ENCODE peak calls at places on chromosomes 16 and 17, in six cellular contexts. U is heart left ventricle; E is lung; A is AG04450; V is heart right ventricle; J is CD8-positive, alpha-beta T cell. F is an unnamed sample.

GRCh38 chr17:79623786-79624657 is 13.2 kb upstream of the RBFOX3 start:
- DNase-seq in A (no peak), U (peak; percentile 1), V (peak; percentile 2), E (no peak), J (no peak), F (no peak)

GRCh38 chr17:55348749-55349354 is 72.8 kb downstream of the MMD start:
- DNase-seq in V (peak; percentile 33), A (peak; percentile 8), E (peak; percentile 44), U (peak; percentile 16), J (peak; percentile 17), F (peak; percentile 59)

GRCh38 chr17:82330322-82331239 is 3.0 kb downstream of the SECTM1 start:
- DNase-seq in V (no peak), J (no peak), U (no peak), A (peak; percentile 30), E (no peak), F (peak; percentile 39)

GRCh38 chr16:88195911-88196465 is 186.8 kb upstream of the ZNF469 start:
- DNase-seq in J (no peak), V (no peak), A (no peak), E (no peak), U (no peak), F (no peak)

GRCh38 chr17:32692179-32692578 is 184.7 kb downstream of the MYO1D start:
- DNase-seq in E (no peak), A (no peak), J (no peak), V (no peak), U (no peak), F (no peak)

GRCh38 chr17:50765454-50766221 is 1.7 kb downstream of the ANKRD40CL start:
- DNase-seq in A (no peak), U (no peak), V (no peak), J (no peak), E (no peak), F (no peak)

GRCh38 chr17:67993153-67993997 is 2.9 kb downstream of the C17orf58 start:
- DNase-seq in A (no peak), J (peak; percentile 65), U (peak; percentile 87), V (peak; percentile 82), E (peak; percentile 72), F (peak; percentile 89)

GRCh38 chr17:36849871-36850348 is 87.4 kb upstream of the LHX1 start:
- DNase-seq in A (no peak), J (no peak), V (no peak), E (no peak), U (no peak), F (no peak)

GRCh38 chr17:1607971-1608320 is 20.7 kb downstream of the SLC43A2 start:
- DNase-seq in A (no peak), V (no peak), U (no peak), J (no peak), E (no peak), F (no peak)

GRCh38 chr17:35052240-35052608 is 11.3 kb downstream of the RFFL start:
- DNase-seq in E (no peak), A (peak; percentile 24), V (no peak), J (no peak), U (no peak), F (no peak)

GRCh38 chr17:54426287-54426886 is 474.3 kb upstream of the TOM1L1 start:
- DNase-seq in J (no peak), A (no peak), E (no peak), U (no peak), V (no peak), F (no peak)

GRCh38 chr17:64240261-64240740 is 22.8 kb downstream of the TEX2 start:
- DNase-seq in V (no peak), J (no peak), E (no peak), U (peak; percentile 32), A (no peak), F (no peak)

GRCh38 chr17:65514082-65514481 is 47.4 kb downstream of the AXIN2 start:
- DNase-seq in U (no peak), A (no peak), V (no peak), J (no peak), E (no peak), F (no peak)

GRCh38 chr17:41140360-41141132 is at the start of gene KRTAP4-6:
- DNase-seq in J (no peak), V (no peak), A (peak; percentile 29), E (no peak), U (no peak), F (no peak)

GRCh38 chr16:31184888-31185287 is 4.9 kb downstream of the FUS start:
- DNase-seq in E (no peak), J (no peak), U (no peak), V (no peak), A (no peak), F (no peak)

GRCh38 chr16:52309761-52310416 is 237.1 kb downstream of the TOX3 start:
- DNase-seq in U (no peak), J (no peak), A (no peak), V (no peak), E (no peak), F (no peak)

GRCh38 chr17:55814377-55814776 is 63.5 kb downstream of the PCTP start:
- DNase-seq in J (no peak), V (peak; percentile 25), A (no peak), E (no peak), U (peak; percentile 41), F (peak; percentile 39)

GRCh38 chr16:78443300-78443604 is 343.8 kb downstream of the WWOX start:
- DNase-seq in U (no peak), A (no peak), V (no peak), J (no peak), E (no peak), F (no peak)
- H3K27ac ChIP-seq in U (no peak overlapping the region), A (no peak overlapping the region), V (no peak overlapping the region), J (no peak overlapping the region), E (no peak overlapping the region), F (no peak overlapping the region)

DNA sequence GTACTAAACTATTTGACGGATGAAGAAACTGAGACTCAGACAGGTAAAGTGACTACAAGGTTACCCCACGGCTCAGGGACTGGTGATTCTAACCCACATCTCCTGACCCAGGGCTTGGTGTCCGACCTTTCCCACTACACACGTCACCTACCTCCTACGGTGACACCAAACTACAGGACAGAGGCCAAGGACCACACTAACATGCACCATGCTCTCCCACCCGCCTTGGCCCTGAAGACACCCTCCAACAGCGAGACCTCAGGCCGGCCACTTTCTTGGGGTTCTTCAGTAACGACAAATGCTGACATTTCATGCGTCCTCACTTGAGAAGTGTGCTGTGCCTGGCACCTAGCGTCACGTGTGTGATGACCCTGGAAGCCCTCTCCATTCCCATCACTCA is 6.4 kb downstream of the KNOP1 start:
- DNase-seq in J (no peak), V (no peak), A (no peak), U (no peak), E (no peak), F (no peak)
- H3K27ac ChIP-seq in J (no peak overlapping the region), V (no peak overlapping the region), A (no peak overlapping the region), U (no peak overlapping the region), E (peak overlapping the region; percentile 28), F (peak overlapping the region; percentile 14)

GRCh38 chr16:35208001-35208935 is 1748.9 kb downstream of the TP53TG3F start:
- DNase-seq in E (no peak), A (no peak), V (no peak), U (no peak), J (no peak), F (no peak)
- H3K27ac ChIP-seq in E (no peak overlapping the region), A (no peak overlapping the region), V (no peak overlapping the region), U (no peak overlapping the region), J (no peak overlapping the region), F (no peak overlapping the region)

DNA sequence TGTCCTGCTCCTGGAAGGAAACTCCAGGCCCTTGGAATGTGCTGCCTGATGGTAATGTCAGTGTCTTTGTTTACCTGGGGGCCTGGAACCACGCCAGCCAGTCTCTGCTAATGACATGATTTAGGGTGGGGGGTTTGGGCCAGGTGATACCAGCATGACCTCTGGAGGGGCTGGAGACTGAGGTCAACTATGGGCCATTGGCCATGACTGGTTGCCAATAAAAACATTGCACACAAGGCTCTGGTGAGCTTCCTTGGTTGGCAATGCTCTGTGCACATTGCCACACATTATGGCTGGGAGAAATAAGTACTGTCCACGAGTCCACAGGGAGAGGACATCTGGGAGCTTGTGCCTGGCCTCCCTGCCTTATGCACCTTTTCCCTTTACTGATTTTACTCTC is 52.5 kb downstream of the LITAF start:
- DNase-seq in V (no peak), U (no peak), A (no peak), E (no peak), J (no peak), F (no peak)
- H3K27ac ChIP-seq in V (no peak overlapping the region), U (no peak overlapping the region), A (no peak overlapping the region), E (no peak overlapping the region), J (no peak overlapping the region), F (no peak overlapping the region)

GRCh38 chr16:23156946-23157460 is 7.8 kb upstream of the USP31 start:
- DNase-seq in A (no peak), J (no peak), U (no peak), E (no peak), V (no peak), F (no peak)

GRCh38 chr16:23160082-23160481 is 10.8 kb upstream of the USP31 start:
- DNase-seq in E (no peak), A (no peak), V (no peak), U (no peak), J (no peak), F (no peak)

GRCh38 chr16:23160574-23160973 is 11.3 kb upstream of the USP31 start:
- DNase-seq in J (no peak), A (no peak), E (no peak), U (no peak), V (no peak), F (no peak)

GRCh38 chr16:23156110-23156509 is 6.9 kb upstream of the USP31 start:
- DNase-seq in A (no peak), U (no peak), J (no peak), V (no peak), E (no peak), F (no peak)

DNA sequence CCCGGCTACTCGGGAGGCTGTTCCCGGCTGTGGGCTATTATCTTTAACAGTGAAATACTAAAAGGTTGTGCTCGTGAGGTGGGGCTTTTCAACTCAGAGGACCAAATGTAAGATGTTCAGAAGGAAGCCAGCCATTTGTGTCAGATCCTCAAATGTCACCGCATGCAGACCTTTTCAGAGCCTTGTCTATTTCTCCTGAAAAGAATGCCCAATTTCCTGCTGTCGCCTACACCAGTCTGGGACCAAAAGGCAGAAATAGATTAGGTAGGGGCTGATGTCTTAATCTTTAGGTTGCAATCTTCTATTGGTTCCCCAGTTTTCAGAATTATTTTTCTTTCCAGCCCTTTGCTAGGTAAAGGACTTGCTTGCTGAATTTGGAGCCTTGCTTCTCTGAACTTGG is 8.9 kb upstream of the USP31 start:
- DNase-seq in A (no peak), E (no peak), U (no peak), V (no peak), J (no peak), F (no peak)
- H3K27ac ChIP-seq in A (no peak overlapping the region), E (no peak overlapping the region), U (no peak overlapping the region), V (no peak overlapping the region), J (no peak overlapping the region), F (no peak overlapping the region)

GRCh38 chr16:1512774-1513173 is 19.6 kb downstream of the TELO2 start:
- DNase-seq in A (no peak), J (no peak), V (no peak), U (no peak), E (no peak), F (no peak)
- H3K27ac ChIP-seq in A (no peak overlapping the region), J (no peak overlapping the region), V (no peak overlapping the region), U (no peak overlapping the region), E (peak overlapping the region; percentile 52), F (no peak overlapping the region)

GRCh38 chr16:74450236-74450635 is 29.0 kb upstream of the CLEC18B start:
- DNase-seq in V (no peak), U (no peak), E (no peak), A (no peak), J (no peak), F (no peak)
- H3K27ac ChIP-seq in V (peak overlapping the region; percentile 81), U (peak overlapping the region; percentile 88), E (peak overlapping the region; percentile 72), A (peak overlapping the region; percentile 77), J (no peak overlapping the region), F (peak overlapping the region; percentile 38)

F was measured in body of pancreas.